ENCODE peak calls at places on chromosomes 16 and 17, in four cellular contexts. H is fibroblast of lung, Q is pancreas, A is stomach. E is an unnamed sample.

GRCh38 chr17:55655777-55656176 is 66.9 kb downstream of the TMEM100 start:
- DNase-seq in A (no peak), H (no peak), Q (no peak), E (no peak)

GRCh38 chr17:61152898-61153297 is 246.7 kb upstream of the TBX2 start:
- DNase-seq in A (no peak), Q (no peak), H (no peak), E (no peak)

GRCh38 chr16:22427556-22427955 is 53.1 kb upstream of the CDR2 start:
- DNase-seq in A (no peak), Q (no peak), H (no peak), E (no peak)

GRCh38 chr16:83602797-83603735 is 204.7 kb upstream of the HSBP1 start:
- DNase-seq in H (no peak), A (no peak), Q (no peak), E (no peak)

GRCh38 chr16:65113441-65113840 is 8.4 kb downstream of the CDH11 start:
- DNase-seq in Q (no peak), A (no peak), H (no peak), E (no peak)

GRCh38 chr16:50547340-50547865 is 793 bp upstream of the NKD1 start:
- DNase-seq in Q (peak), H (peak), A (peak), E (no peak)

GRCh38 chr16:29806096-29806579 is at the start of gene MAZ:
- DNase-seq in Q (peak), H (no peak), A (no peak), E (no peak)

GRCh38 chr16:65667013-65667578 is 545.2 kb upstream of the CDH11 start:
- DNase-seq in A (no peak), H (peak), Q (no peak), E (no peak)

GRCh38 chr17:51643702-51644490 is 383.6 kb downstream of the UTP18 start:
- DNase-seq in H (no peak), A (no peak), Q (no peak), E (no peak)

GRCh38 chr16:85279874-85280545 is 167.7 kb upstream of the CIBAR2 start:
- DNase-seq in H (no peak), A (no peak), Q (peak), E (no peak)

GRCh38 chr16:86700396-86700945 is 122.1 kb downstream of the FOXL1 start:
- DNase-seq in Q (no peak), A (no peak), H (no peak), E (no peak)

GRCh38 chr17:39738568-39738901 is 797 bp downstream of the GRB7 start:
- DNase-seq in H (no peak), A (peak), Q (peak), E (no peak)

GRCh38 chr17:67528751-67529436 is 151.8 kb downstream of the PITPNC1 start:
- DNase-seq in A (peak), Q (peak), H (peak), E (peak)

GRCh38 chr17:64148699-64149098 is 18.8 kb upstream of the ERN1 start:
- DNase-seq in A (peak), Q (no peak), H (no peak), E (no peak)

DNA sequence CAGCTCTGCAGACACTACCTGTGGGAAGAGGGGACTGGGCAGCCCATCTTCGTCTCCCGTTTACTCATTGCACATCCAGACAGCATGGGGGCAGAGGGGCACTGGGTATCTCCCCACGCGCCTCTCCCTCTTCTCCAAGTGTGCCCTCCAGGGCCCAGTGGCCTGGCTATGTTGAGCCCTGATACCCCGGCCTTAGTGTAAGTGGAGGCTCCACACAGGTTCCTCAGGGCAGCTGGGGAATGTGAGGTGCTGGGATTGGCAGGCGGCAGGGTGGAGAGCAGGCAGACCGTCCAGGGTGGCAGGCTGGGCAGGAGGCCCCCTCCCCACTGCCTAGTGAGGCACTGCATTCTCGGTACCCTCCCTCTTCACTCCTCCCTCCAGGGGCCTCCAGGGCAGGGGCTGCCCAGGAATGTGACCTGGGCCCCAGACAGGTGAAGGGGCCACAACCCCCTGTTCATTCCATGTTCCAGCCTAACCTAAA is 13.2 kb upstream of the NAGLU start:
- DNase-seq in Q (no peak), A (no peak), H (no peak), E (no peak)
- H3K27ac ChIP-seq in Q (no peak), A (peak), H (peak), E (peak)

GRCh38 chr16:87747626-87748025 is 18.2 kb downstream of the KLHDC4 start:
- DNase-seq in Q (no peak), H (no peak), A (no peak), E (no peak)

GRCh38 chr16:87742781-87743490 is 22.9 kb downstream of the KLHDC4 start:
- DNase-seq in A (no peak), H (no peak), Q (no peak), E (no peak)

GRCh38 chr16:87741700-87742415 is 23.9 kb downstream of the KLHDC4 start:
- DNase-seq in A (no peak), Q (no peak), H (no peak), E (no peak)

GRCh38 chr16:87746178-87746577 is 19.6 kb downstream of the KLHDC4 start:
- DNase-seq in Q (no peak), A (no peak), H (no peak), E (no peak)

DNA sequence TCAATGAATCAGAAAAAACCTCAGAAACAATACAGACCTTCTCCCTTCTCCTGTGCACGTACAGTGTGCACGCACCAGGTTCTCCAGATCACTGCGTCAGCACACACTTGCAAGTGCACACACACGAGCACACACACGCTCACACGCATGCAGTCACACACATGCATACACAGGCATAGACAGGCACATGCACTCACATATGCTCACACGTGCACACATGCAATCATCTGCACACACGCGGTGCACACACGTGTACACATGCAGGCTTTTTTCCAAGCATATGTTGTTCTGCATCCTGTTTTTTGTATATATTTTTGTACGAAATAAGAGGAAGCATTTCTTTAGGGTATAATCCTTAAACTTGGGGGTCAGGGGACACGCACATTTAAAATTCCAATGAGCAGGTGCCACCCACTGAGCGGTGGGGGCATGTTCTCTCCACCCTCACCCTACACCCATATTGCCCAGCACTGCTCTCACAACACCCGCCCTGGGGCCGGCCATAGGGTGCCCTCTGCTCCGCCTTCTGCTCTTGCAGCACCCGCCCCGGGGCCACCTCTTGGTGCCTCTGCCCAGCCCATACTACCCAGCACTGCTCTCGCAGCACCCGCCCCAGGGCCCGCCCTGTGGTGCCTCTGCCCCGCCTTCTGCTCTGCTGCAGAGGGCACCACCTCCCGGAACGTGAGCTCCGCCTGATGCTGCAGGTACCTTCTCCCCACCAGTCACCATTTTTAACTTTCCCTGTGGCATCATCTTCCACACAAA is 20.9 kb downstream of the KLHDC4 start:
- DNase-seq in A (peak), Q (no peak), H (no peak), E (no peak)
- H3K4me3 ChIP-seq in A (no peak), Q (no peak), H (no peak), E (no peak)

GRCh38 chr17:74347646-74348045 is 14.0 kb downstream of the BTBD17 start:
- DNase-seq in A (no peak), Q (no peak), H (no peak), E (no peak)

GRCh38 chr17:74343526-74344284 is 17.7 kb downstream of the KIF19 start:
- DNase-seq in Q (no peak), A (no peak), H (no peak), E (no peak)

GRCh38 chr17:74343121-74343520 is 17.1 kb downstream of the KIF19 start:
- DNase-seq in H (no peak), Q (no peak), A (no peak), E (no peak)

GRCh38 chr17:74345433-74346241 is 16.0 kb downstream of the BTBD17 start:
- DNase-seq in H (peak), Q (no peak), A (no peak), E (no peak)

GRCh38 chr17:74344658-74345057 is 17.0 kb downstream of the BTBD17 start:
- DNase-seq in H (no peak), A (no peak), Q (no peak), E (no peak)
- H3K27ac ChIP-seq in H (no peak), A (no peak), Q (no peak), E (no peak)

GRCh38 chr17:45394913-45395568 is 37.6 kb downstream of the ARHGAP27 start:
- DNase-seq in H (peak), Q (peak), A (peak), E (peak)

GRCh38 chr17:45397796-45398195 is 34.9 kb downstream of the ARHGAP27 start:
- DNase-seq in Q (no peak), A (no peak), H (no peak), E (no peak)

GRCh38 chr17:45396496-45397205 is 36.0 kb downstream of the ARHGAP27 start:
- DNase-seq in A (no peak), H (no peak), Q (no peak), E (no peak)

GRCh38 chr17:45395569-45396415 is 36.9 kb downstream of the ARHGAP27 start:
- DNase-seq in A (no peak), Q (no peak), H (no peak), E (no peak)

DNA sequence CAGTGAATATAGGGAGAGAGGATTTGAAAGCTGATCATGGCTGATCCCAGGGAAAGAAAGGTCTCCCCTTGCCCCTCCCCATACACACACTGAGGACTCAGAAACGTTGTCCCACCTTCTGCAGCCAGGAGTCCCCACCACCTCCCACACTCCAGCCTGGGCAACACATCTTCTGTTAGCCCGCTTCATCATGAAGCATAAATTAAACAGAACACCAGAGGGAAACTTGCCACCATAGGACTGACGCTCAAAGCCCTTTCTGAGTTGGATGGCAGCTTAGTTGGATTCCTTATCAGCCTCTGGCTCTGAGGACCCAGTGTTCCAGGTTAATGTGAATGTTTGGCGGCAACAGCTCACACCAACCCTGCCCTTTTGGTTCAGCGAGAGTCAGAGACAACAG is 33.9 kb downstream of the ARHGAP27 start:
- DNase-seq in Q (no peak), A (no peak), H (no peak), E (no peak)
- H3K4me3 ChIP-seq in Q (no peak), A (no peak), H (no peak), E (no peak)